ENCODE peak calls at places on chromosomes 4 and X, in eight cellular contexts. J is activated CD4-positive, alpha-beta T cell treated with anti-CD3 and anti-CD28 coated beads, Interleukin-2, amount 50 U/mL, for 24 hours; D is Right ventricle myocardium superior; E is nucleus accumbens; W is NCI-H1048; P is GM23248; Q is NCI-H1092; Y is activated T-cell treated with anti-CD3 and anti-CD28 coated beads, Interleukin-2, amount 50 U/mL, for 1 hour. M is an unnamed sample.

GRCh38 chrX:45566456-45566855 is 365.8 kb upstream of the DIPK2B start:
- DNase-seq in Q (no peak), Y (no peak), W (no peak), J (no peak), P (no peak), E (no peak), D (no peak), M (no peak)

GRCh38 chr4:93416337-93417102 is 412.0 kb upstream of the ATOH1 start:
- DNase-seq in E (no peak), D (no peak), J (no peak), Q (no peak), P (no peak), Y (no peak), W (no peak), M (no peak)

GRCh38 chr4:184514121-184514988 is 40.0 kb upstream of the IRF2 start:
- DNase-seq in D (peak), J (no peak), E (no peak), W (no peak), Q (no peak), P (peak), Y (no peak), M (no peak)

GRCh38 chr4:55184600-55185523 is 59.5 kb upstream of the KDR start:
- DNase-seq in D (no peak), E (no peak), Q (no peak), J (no peak), Y (no peak), P (peak), W (no peak), M (peak)

GRCh38 chrX:38151426-38151825 is 69.2 kb downstream of the SRPX start:
- DNase-seq in Q (no peak), D (no peak), E (no peak), W (no peak), J (no peak), P (peak), Y (no peak), M (no peak)

GRCh38 chrX:126886997-126887396 is 67.5 kb downstream of the PRR32 start:
- DNase-seq in E (no peak), Y (no peak), D (no peak), Q (no peak), J (no peak), P (no peak), W (no peak), M (no peak)

GRCh38 chr4:7428261-7429068 is 6.3 kb downstream of the PSAPL1 start:
- DNase-seq in Y (peak), P (no peak), J (no peak), D (peak), Q (no peak), E (no peak), W (no peak), M (no peak)

GRCh38 chr4:12787261-12787660 is 696.9 kb downstream of the RAB28 start:
- DNase-seq in P (no peak), J (no peak), Y (no peak), W (no peak), D (no peak), E (no peak), Q (no peak), M (no peak)

GRCh38 chrX:20189171-20189570 is 47.5 kb upstream of the EIF1AX start:
- DNase-seq in P (no peak), D (no peak), Y (no peak), Q (no peak), J (no peak), E (no peak), W (no peak), M (no peak)

GRCh38 chr4:74638001-74638400 is 156.3 kb downstream of the BTC start:
- DNase-seq in Y (no peak), P (no peak), D (no peak), J (no peak), E (no peak), W (no peak), Q (no peak), M (no peak)

GRCh38 chr4:2823301-2823670 is 20.4 kb upstream of the ADD1 start:
- DNase-seq in Y (no peak), J (no peak), P (no peak), Q (no peak), D (no peak), E (no peak), W (no peak), M (no peak)

GRCh38 chrX:22155126-22155525 is 117.6 kb upstream of the CBLL2 start:
- DNase-seq in W (no peak), P (no peak), Q (no peak), Y (no peak), J (no peak), E (no peak), D (no peak), M (no peak)

GRCh38 chrX:40546870-40547269 is 33.9 kb upstream of the ATP6AP2 start:
- DNase-seq in E (no peak), W (no peak), D (no peak), P (no peak), J (no peak), Q (no peak), Y (no peak), M (no peak)

GRCh38 chr4:26985836-26986235 is 125.2 kb downstream of the STIM2 start:
- DNase-seq in Y (no peak), P (no peak), D (no peak), E (no peak), J (no peak), W (no peak), Q (no peak), M (no peak)

GRCh38 chrX:136608295-136608933 is 39.5 kb upstream of the CD40LG start:
- DNase-seq in W (no peak), D (peak), E (no peak), J (no peak), Q (no peak), Y (peak), P (peak), M (no peak)

GRCh38 chrX:124217289-124218251 is 114.9 kb upstream of the TEX13D start:
- DNase-seq in Y (peak), J (no peak), E (no peak), Q (no peak), P (peak), W (no peak), D (no peak), M (no peak)

GRCh38 chr4:39883645-39884044 is 94.1 kb downstream of the PDS5A start:
- DNase-seq in W (no peak), J (no peak), D (no peak), Y (no peak), Q (no peak), P (peak), E (no peak), M (no peak)

GRCh38 chrX:3788494-3789233 is 75.2 kb upstream of the PRKX start:
- DNase-seq in P (no peak), Y (peak), W (no peak), J (no peak), Q (no peak), E (no peak), D (no peak), M (no peak)

GRCh38 chr4:109729155-109729562 is 711 bp downstream of the PLA2G12A start:
- DNase-seq in W (no peak), J (no peak), D (no peak), Q (no peak), E (no peak), Y (no peak), P (peak), M (no peak)

M was measured in SHP77 treated with DMSO at 0.1 percent for 48 hours.